ENCODE peak calls at places on chromosomes 4 and X, in seven cellular contexts. K is HFFc6, A is IMR-90, U is AG09309, B is heart right ventricle, N is glutamatergic neuron, E is BE2C. M is an unnamed sample.

GRCh38 chr4:101871962-101872676 is 81.6 kb downstream of the BANK1 start:
- DNase-seq in K (no peak), A (no peak), U (no peak), B (no peak), N (no peak), E (no peak), M (no peak)

GRCh38 chr4:188783606-188784157 is 644.4 kb downstream of the TRIML1 start:
- DNase-seq in K (no peak), A (no peak), U (no peak), B (no peak), N (peak), E (peak), M (no peak)

GRCh38 chr4:22739933-22740332 is 47.2 kb downstream of the GBA3 start:
- DNase-seq in K (no peak), A (no peak), U (no peak), B (no peak), N (no peak), E (no peak), M (no peak)

GRCh38 chr4:153246446-153247115 is 42.3 kb downstream of the TRIM2 start:
- DNase-seq in K (no peak), A (no peak), U (no peak), B (no peak), N (no peak), E (no peak), M (no peak)

GRCh38 chr4:3134201-3134600 is 59.7 kb downstream of the HTT start:
- DNase-seq in K (no peak), A (no peak), U (no peak), B (no peak), N (no peak), E (no peak), M (no peak)

GRCh38 chrX:22345884-22346283 is 73.2 kb downstream of the CBLL2 start:
- DNase-seq in K (no peak), A (peak), U (no peak), B (no peak), N (no peak), E (no peak), M (no peak)

GRCh38 chrX:103431316-103431715 is 55.0 kb downstream of the BEX3 start:
- DNase-seq in K (peak), A (peak), U (no peak), B (no peak), N (no peak), E (no peak), M (no peak)

GRCh38 chr4:135365065-135365464 is 1163.5 kb upstream of the PABPC4L start:
- DNase-seq in K (peak), A (peak), U (no peak), B (no peak), N (no peak), E (no peak), M (no peak)

GRCh38 chrX:108245462-108245861 is 153.9 kb downstream of the ATG4A start:
- DNase-seq in K (no peak), A (no peak), U (no peak), B (no peak), N (no peak), E (no peak), M (no peak)

GRCh38 chrX:20988118-20988517 is 386.1 kb upstream of the CNKSR2 start:
- DNase-seq in K (no peak), A (no peak), U (no peak), B (no peak), N (no peak), E (no peak), M (no peak)

GRCh38 chr4:143046454-143046853 is 138.3 kb upstream of the USP38 start:
- DNase-seq in K (no peak), A (no peak), U (no peak), B (no peak), N (no peak), E (no peak), M (no peak)

GRCh38 chr4:164536829-164537228 is 217.1 kb upstream of the SMIM31 start:
- DNase-seq in K (peak), A (peak), U (peak), B (no peak), N (no peak), E (no peak), M (no peak)

GRCh38 chr4:141645611-141646340 is 9.4 kb downstream of the IL15 start:
- DNase-seq in K (peak), A (peak), U (peak), B (no peak), N (no peak), E (no peak), M (no peak)

GRCh38 chrX:8749697-8750096 is 17.8 kb upstream of the ANOS1 start:
- DNase-seq in K (no peak), A (no peak), U (no peak), B (no peak), N (no peak), E (no peak), M (no peak)

GRCh38 chr4:100054071-100054470 is 104.0 kb upstream of the H2AZ1 start:
- DNase-seq in K (no peak), A (no peak), U (no peak), B (no peak), N (no peak), E (no peak), M (no peak)

GRCh38 chrX:154596290-154596929 is 11.5 kb downstream of the CTAG1A start:
- DNase-seq in K (peak), A (peak), U (peak), B (no peak), N (no peak), E (no peak), M (no peak)

GRCh38 chrX:43836435-43837184 is 45.6 kb downstream of the MAOB start:
- DNase-seq in K (peak), A (peak), U (no peak), B (no peak), N (no peak), E (no peak), M (no peak)

GRCh38 chrX:37896491-37896890 is 49.1 kb upstream of the DYNLT3 start:
- DNase-seq in K (no peak), A (peak), U (no peak), B (no peak), N (no peak), E (no peak), M (no peak)

GRCh38 chr4:77177196-77177595 is 20.2 kb downstream of the CCNG2 start:
- DNase-seq in K (no peak), A (no peak), U (no peak), B (no peak), N (no peak), E (no peak), M (no peak)

GRCh38 chrX:551306-551705 is 79.3 kb upstream of the SHOX start:
- DNase-seq in K (no peak), A (no peak), U (no peak), B (no peak), N (no peak), E (no peak), M (no peak)
- TF ChIP-seq CTCF in K (no peak), A (no peak), U (no peak), B (no peak), N (no peak), E (no peak), M (no peak)

GRCh38 chr4:168864831-168865541 is 145.1 kb downstream of the CBR4 start:
- DNase-seq in K (peak), A (peak), U (no peak), B (no peak), N (no peak), E (no peak), M (no peak)
- TF ChIP-seq CTCF in K (peak), A (peak), U (peak), B (peak), N (no peak), E (peak), M (no peak)

DNA sequence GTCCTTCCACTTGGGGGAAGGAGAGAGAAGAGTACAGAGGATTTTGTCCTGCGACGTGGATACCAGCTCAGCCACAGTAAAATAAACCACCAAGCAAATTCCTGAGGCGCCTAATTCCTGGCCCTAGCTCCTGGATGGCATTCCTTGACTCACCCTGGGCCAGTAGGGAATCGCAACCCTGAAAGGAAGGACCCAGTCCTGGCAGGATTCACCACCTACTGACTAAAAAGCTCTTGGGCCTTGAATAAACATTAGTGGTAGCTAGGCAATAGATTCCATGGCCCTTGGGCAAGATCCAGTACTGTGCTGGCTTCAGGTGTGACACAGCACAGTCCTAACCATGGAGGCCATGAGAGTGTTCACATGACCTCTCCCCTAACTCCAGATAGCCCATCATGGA is 45.6 kb downstream of the GABRA3 start:
- DNase-seq in K (no peak), A (no peak), U (no peak), B (no peak), N (no peak), E (no peak), M (no peak)
- TF ChIP-seq CTCF in K (no peak), A (no peak), U (no peak), B (no peak), N (no peak), E (no peak), M (no peak)

GRCh38 chrX:70979136-70979762 is 48.4 kb upstream of the SLC7A3 start:
- DNase-seq in K (peak), A (peak), U (peak), B (no peak), N (no peak), E (peak), M (no peak)
- TF ChIP-seq CTCF in K (peak), A (peak), U (peak), B (no peak), N (no peak), E (peak), M (no peak)

GRCh38 chr4:105871997-105872396 is 23.3 kb upstream of the NPNT start:
- DNase-seq in K (no peak), A (no peak), U (no peak), B (no peak), N (no peak), E (no peak), M (no peak)
- TF ChIP-seq CTCF in K (no peak), A (no peak), U (no peak), B (no peak), N (no peak), E (no peak), M (no peak)

GRCh38 chr4:48033825-48034413 is 17.3 kb downstream of the NIPAL1 start:
- DNase-seq in K (peak), A (peak), U (no peak), B (no peak), N (no peak), E (peak), M (peak)
- TF ChIP-seq CTCF in K (peak), A (peak), U (peak), B (peak), N (peak), E (peak), M (peak)

GRCh38 chr4:52592287-52592686 is 66.8 kb downstream of the USP46 start:
- DNase-seq in K (no peak), A (no peak), U (no peak), B (no peak), N (no peak), E (no peak), M (no peak)
- TF ChIP-seq CTCF in K (no peak), A (no peak), U (no peak), B (no peak), N (no peak), E (no peak), M (no peak)